ENCODE peak calls at places on chromosomes 11 and 22, in five cellular contexts. N is activated effector memory CD4-positive, alpha-beta T cell treated with anti-CD3 and anti-CD28 coated beads, Interleukin-2, amount 50 U/mL, for 16 hours; M is endodermal cell; G is stimulated activated naive CD4-positive, alpha-beta T cell treated with Interleukin-2 at 50 U/mL for 16 hours; C is CD4-positive, alpha-beta memory T cell. E is an unnamed sample.

GRCh38 chr22:43821606-43822425 is 9.7 kb upstream of the EFCAB6 start:
- DNase-seq in M (peak; percentile 35), N (no peak), G (no peak), C (no peak), E (no peak)

GRCh38 chr11:86511086-86511551 is 136.4 kb downstream of the CCDC81 start:
- DNase-seq in N (no peak), G (no peak), C (no peak), M (no peak), E (no peak)

GRCh38 chr22:39129746-39130145 is 22.7 kb downstream of the CBX7 start:
- DNase-seq in G (no peak), M (peak; percentile 32), N (no peak), C (no peak), E (no peak)

GRCh38 chr22:37534445-37534844 is 15.2 kb upstream of the CARD10 start:
- DNase-seq in G (no peak), N (no peak), C (no peak), M (no peak), E (no peak)

GRCh38 chr22:30214703-30215405 is 31.7 kb downstream of the LIF start:
- DNase-seq in C (no peak), M (no peak), N (no peak), G (no peak), E (no peak)

GRCh38 chr22:38788016-38788415 is 5.9 kb downstream of the DNAL4 start:
- DNase-seq in N (no peak), G (no peak), M (no peak), C (no peak), E (no peak)

GRCh38 chr11:15327786-15328231 is 213.1 kb downstream of the INSC start:
- DNase-seq in C (no peak), N (no peak), M (peak; percentile 96), G (no peak), E (no peak)

GRCh38 chr22:44862981-44863860 is 110.8 kb downstream of the ARHGAP8 start:
- DNase-seq in N (no peak), G (no peak), M (peak; percentile 78), C (no peak), E (no peak)

GRCh38 chr22:47337161-47337621 is 574.7 kb downstream of the TBC1D22A start:
- DNase-seq in C (no peak), N (no peak), G (no peak), M (no peak), E (no peak)

GRCh38 chr11:120295110-120295509 is 30.0 kb upstream of the TLCD5 start:
- DNase-seq in N (no peak), M (no peak), G (no peak), C (no peak), E (no peak)

GRCh38 chr11:110971110-110971509 is 258.9 kb upstream of the ARHGAP20 start:
- DNase-seq in N (no peak), C (no peak), M (no peak), G (no peak), E (no peak)

E was measured in memory B cell.